ENCODE peak calls at places on chromosomes 2 and 18, in five cellular contexts. I, W, J, N and O are unnamed samples.

GRCh38 chr18:22691988-22692710 is 241.0 kb upstream of the RBBP8 start:
- DNase-seq in W (no peak), N (no peak), I (no peak), J (no peak), O (no peak)

GRCh38 chr2:162992828-162993227 is 154.3 kb upstream of the KCNH7 start:
- DNase-seq in W (no peak), I (no peak), J (no peak), N (no peak), O (no peak)

GRCh38 chr2:61262699-61263098 is 100.7 kb downstream of the C2orf74 start:
- DNase-seq in N (no peak), W (no peak), J (no peak), I (no peak), O (no peak)

GRCh38 chr18:5839102-5839501 is 56.2 kb downstream of the TMEM200C start:
- DNase-seq in I (no peak), W (no peak), J (no peak), N (no peak), O (no peak)

GRCh38 chr2:129753261-129753660 is 226.2 kb upstream of the RAB6C start:
- DNase-seq in N (no peak), W (no peak), I (no peak), J (no peak), O (no peak)

GRCh38 chr18:24771300-24771699 is 310.9 kb downstream of the HRH4 start:
- DNase-seq in W (no peak), J (no peak), I (no peak), N (no peak), O (no peak)

GRCh38 chr18:43587538-43588153 is 310.4 kb upstream of the SYT4 start:
- DNase-seq in I (peak; percentile 25), J (no peak), N (peak; percentile 12), W (no peak), O (peak; percentile 68)

GRCh38 chr18:62420513-62421209 is 95.6 kb downstream of the TNFRSF11A start:
- DNase-seq in J (no peak), N (peak; percentile 80), I (peak; percentile 85), W (peak; percentile 62), O (no peak)

GRCh38 chr2:162007447-162008040 is 66.5 kb downstream of the DPP4 start:
- DNase-seq in N (peak; percentile 9), I (no peak), W (no peak), J (no peak), O (no peak)

GRCh38 chr18:32730068-32730467 is 42.8 kb downstream of the KLHL14 start:
- DNase-seq in W (no peak), I (no peak), N (no peak), J (no peak), O (no peak)

GRCh38 chr2:211359353-211359752 is 803.0 kb downstream of the CPS1 start:
- DNase-seq in J (no peak), I (no peak), N (no peak), W (no peak), O (no peak)

GRCh38 chr2:11738589-11739436 is 7.6 kb upstream of the LPIN1 start:
- DNase-seq in J (no peak), W (no peak), N (peak; percentile 70), I (peak; percentile 75), O (peak; percentile 64)

GRCh38 chr2:239002960-239003932 is 155.4 kb downstream of the TWIST2 start:
- DNase-seq in W (no peak), J (no peak), N (no peak), I (no peak), O (no peak)

GRCh38 chr2:24613154-24613814 is 122.2 kb downstream of the NCOA1 start:
- DNase-seq in W (peak; percentile 32), J (peak; percentile 61), N (peak; percentile 65), I (peak; percentile 54), O (no peak)

GRCh38 chr2:127080226-127080940 is 26.6 kb downstream of the BIN1 start:
- DNase-seq in I (peak; percentile 38), W (no peak), J (no peak), N (peak; percentile 64), O (no peak)
- H3K4me1 ChIP-seq in I (peaks cover 26% of the 10 kb centered on the region), W (peaks cover 30% of the 10 kb centered on the region), J (no peaks in the 10 kb centered on the region), N (peaks cover 44% of the 10 kb centered on the region), O (peaks cover 41% of the 10 kb centered on the region)

DNA sequence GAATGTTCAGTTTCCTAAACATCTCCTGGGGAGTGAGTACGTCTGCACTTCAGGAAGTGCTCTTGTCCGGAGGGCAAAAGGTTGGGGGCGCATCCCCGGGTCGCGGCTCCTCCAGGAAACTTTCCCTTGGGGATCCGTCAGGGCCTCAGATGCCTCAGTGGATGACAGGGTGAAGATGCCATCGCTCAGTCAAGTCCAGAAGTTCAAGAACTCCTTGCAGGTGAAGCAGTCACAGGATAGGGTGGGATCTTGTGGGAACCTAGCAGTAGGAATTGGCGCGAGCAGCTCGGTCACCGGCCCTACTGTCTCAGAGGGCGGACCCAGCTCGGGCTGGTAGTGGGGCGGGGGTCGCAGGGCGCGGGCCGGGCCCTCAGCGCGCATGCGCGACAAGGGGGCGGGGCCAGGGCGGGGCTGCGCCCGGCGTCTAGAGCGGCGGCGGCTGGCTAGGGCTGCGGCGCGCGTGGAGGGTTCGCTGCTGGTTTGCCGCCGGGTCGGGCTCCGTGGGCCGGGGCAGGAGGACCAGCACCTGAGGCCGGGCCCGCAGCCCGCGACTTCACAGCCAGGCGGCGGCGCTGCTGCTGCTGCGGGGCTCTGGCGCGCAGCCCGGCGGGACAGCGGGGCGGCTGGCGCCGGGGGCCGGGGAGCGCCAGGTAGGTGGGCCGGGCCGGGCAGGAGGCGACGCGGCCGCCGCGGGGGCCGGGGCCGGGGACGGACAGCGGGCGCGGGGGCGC is at the start of gene INPP4A:
- DNase-seq in N (peak; percentile 83), J (peak; percentile 90), W (no peak), I (peak; percentile 66), O (peak; percentile 98)
- TF ChIP-seq GABPA in N (peak; percentile 55), J (no peak), W (no peak), I (peak; percentile 15), O (no peak)

GRCh38 chr18:46754661-46755292 is 2.1 kb downstream of the ST8SIA5 start:
- DNase-seq in W (no peak), J (peak; percentile 58), N (peak; percentile 9), I (peak; percentile 2), O (no peak)
- TF ChIP-seq JUND in W (no peak), J (no peak), N (no peak), I (no peak), O (no peak)

DNA sequence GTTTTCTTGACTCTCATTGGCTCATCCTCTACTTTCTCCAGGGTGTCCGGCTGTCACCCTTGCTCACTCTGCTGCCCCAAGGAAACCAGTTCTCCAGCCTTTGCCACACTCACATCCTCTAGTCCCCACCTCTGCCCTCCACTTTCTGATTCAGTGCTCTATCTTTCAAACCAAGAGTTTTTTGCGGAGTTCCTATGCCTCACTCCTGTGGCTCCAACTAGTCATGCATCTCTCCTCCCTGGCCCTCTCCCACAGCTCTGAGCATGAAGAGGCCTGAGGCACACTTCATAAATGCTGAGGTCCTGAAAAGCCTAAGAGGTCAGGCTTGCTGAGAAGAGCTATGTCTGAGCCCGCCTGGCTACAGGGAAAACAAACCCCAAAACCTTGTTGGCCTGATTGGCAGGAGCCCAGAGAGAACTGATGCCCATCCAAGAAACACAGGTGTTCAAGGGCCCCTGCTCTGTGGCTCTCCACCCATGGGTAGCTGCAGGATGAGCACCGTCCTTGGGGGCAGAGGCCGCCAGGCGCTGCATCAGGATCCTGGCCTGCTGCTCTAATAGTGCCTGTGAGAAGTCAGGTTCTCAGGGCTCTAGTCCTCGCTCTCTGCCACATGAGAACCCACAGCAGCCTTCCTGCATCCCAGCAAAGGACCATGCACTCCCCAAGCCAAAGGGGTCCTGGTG is 42.1 kb downstream of the HS1BP3 start:
- DNase-seq in N (no peak), I (no peak), J (no peak), W (no peak), O (no peak)
- H3K4me1 ChIP-seq in N (peaks cover 7% of the 10 kb centered on the region), I (peaks cover 54% of the 10 kb centered on the region), J (no peaks in the 10 kb centered on the region), W (no peaks in the 10 kb centered on the region), O (peaks cover 4% of the 10 kb centered on the region)